ENCODE peak calls at places on chromosomes 6 and 20, in five cellular contexts. One of them, this sample, is unnamed. For H3K4me1, the result is how much of the 10 kb centered on the place peaks cover.

GRCh38 chr6:47146426-47147174 is 104.5 kb upstream of the ADGRF1 start:
- DNase-seq in CD8-positive, alpha-beta T cell: no peak
- DNase-seq in pancreas: no peak
- DNase-seq in fibroblast of lung: peak
- DNase-seq in esophagus squamous epithelium: no peak
- DNase-seq in this sample: no peak

GRCh38 chr6:16476861-16477260 is 238.5 kb downstream of the GMPR start:
- DNase-seq in CD8-positive, alpha-beta T cell: no peak
- DNase-seq in pancreas: no peak
- DNase-seq in fibroblast of lung: no peak
- DNase-seq in esophagus squamous epithelium: no peak
- DNase-seq in this sample: no peak

GRCh38 chr6:33702345-33702977 is 9.0 kb downstream of the UQCC2 start:
- DNase-seq in CD8-positive, alpha-beta T cell: no peak
- DNase-seq in pancreas: peak
- DNase-seq in fibroblast of lung: peak
- DNase-seq in esophagus squamous epithelium: no peak
- DNase-seq in this sample: no peak

GRCh38 chr6:34459899-34460593 is 5.8 kb upstream of the PACSIN1 start:
- DNase-seq in CD8-positive, alpha-beta T cell: peak
- DNase-seq in pancreas: peak
- DNase-seq in fibroblast of lung: peak
- DNase-seq in esophagus squamous epithelium: no peak
- DNase-seq in this sample: no peak

GRCh38 chr6:136539967-136540366 is 10.3 kb downstream of the MAP7 start:
- DNase-seq in CD8-positive, alpha-beta T cell: no peak
- DNase-seq in pancreas: no peak
- DNase-seq in fibroblast of lung: no peak
- DNase-seq in esophagus squamous epithelium: no peak
- DNase-seq in this sample: no peak

GRCh38 chr6:148203970-148204369 is 138.7 kb upstream of the SASH1 start:
- DNase-seq in CD8-positive, alpha-beta T cell: peak
- DNase-seq in pancreas: no peak
- DNase-seq in fibroblast of lung: peak
- DNase-seq in esophagus squamous epithelium: no peak
- DNase-seq in this sample: no peak

GRCh38 chr6:129475477-129476247 is 234.3 kb downstream of the ARHGAP18 start:
- DNase-seq in CD8-positive, alpha-beta T cell: no peak
- DNase-seq in pancreas: no peak
- DNase-seq in fibroblast of lung: no peak
- DNase-seq in esophagus squamous epithelium: no peak
- DNase-seq in this sample: no peak

GRCh38 chr20:57870597-57871236 is 160.9 kb upstream of the PMEPA1 start:
- DNase-seq in CD8-positive, alpha-beta T cell: no peak
- DNase-seq in pancreas: no peak
- DNase-seq in fibroblast of lung: no peak
- DNase-seq in esophagus squamous epithelium: no peak
- DNase-seq in this sample: no peak

GRCh38 chr20:33790571-33790970 is 20.6 kb upstream of the CHMP4B start:
- DNase-seq in CD8-positive, alpha-beta T cell: no peak
- DNase-seq in pancreas: peak
- DNase-seq in fibroblast of lung: no peak
- DNase-seq in esophagus squamous epithelium: no peak
- DNase-seq in this sample: no peak

GRCh38 chr6:38137609-38138008 is 318.1 kb downstream of the ZFAND3 start:
- DNase-seq in CD8-positive, alpha-beta T cell: no peak
- DNase-seq in pancreas: no peak
- DNase-seq in fibroblast of lung: no peak
- DNase-seq in esophagus squamous epithelium: no peak
- DNase-seq in this sample: no peak

GRCh38 chr6:111096246-111096645 is 8.9 kb downstream of the SLC16A10 start:
- DNase-seq in CD8-positive, alpha-beta T cell: peak
- DNase-seq in pancreas: peak
- DNase-seq in fibroblast of lung: no peak
- DNase-seq in esophagus squamous epithelium: no peak
- DNase-seq in this sample: no peak

GRCh38 chr6:84249724-84250123 is 22.3 kb upstream of the CEP162 start:
- DNase-seq in CD8-positive, alpha-beta T cell: no peak
- DNase-seq in pancreas: no peak
- DNase-seq in fibroblast of lung: no peak
- DNase-seq in esophagus squamous epithelium: no peak
- DNase-seq in this sample: no peak

GRCh38 chr20:33166533-33167113 is 1.3 kb upstream of the BPIFA2 start:
- DNase-seq in CD8-positive, alpha-beta T cell: no peak
- DNase-seq in pancreas: no peak
- DNase-seq in fibroblast of lung: no peak
- DNase-seq in esophagus squamous epithelium: no peak
- DNase-seq in this sample: no peak

GRCh38 chr20:46056970-46057855 is 28.2 kb downstream of the SLC12A5 start:
- DNase-seq in CD8-positive, alpha-beta T cell: no peak
- DNase-seq in pancreas: peak
- DNase-seq in fibroblast of lung: peak
- DNase-seq in esophagus squamous epithelium: no peak
- DNase-seq in this sample: peak

GRCh38 chr20:36950432-36951197 is 893 bp downstream of the SAMHD1 start:
- DNase-seq in CD8-positive, alpha-beta T cell: peak
- DNase-seq in pancreas: peak
- DNase-seq in fibroblast of lung: peak
- DNase-seq in esophagus squamous epithelium: no peak
- DNase-seq in this sample: no peak

GRCh38 chr6:3363296-3364025 is 93.4 kb downstream of the SLC22A23 start:
- DNase-seq in CD8-positive, alpha-beta T cell: no peak
- DNase-seq in pancreas: peak
- DNase-seq in fibroblast of lung: no peak
- DNase-seq in esophagus squamous epithelium: no peak
- DNase-seq in this sample: no peak

GRCh38 chr6:14951704-14952103 is 294.2 kb upstream of the JARID2 start:
- DNase-seq in CD8-positive, alpha-beta T cell: no peak
- DNase-seq in pancreas: no peak
- DNase-seq in fibroblast of lung: no peak
- DNase-seq in esophagus squamous epithelium: no peak
- DNase-seq in this sample: no peak

DNA sequence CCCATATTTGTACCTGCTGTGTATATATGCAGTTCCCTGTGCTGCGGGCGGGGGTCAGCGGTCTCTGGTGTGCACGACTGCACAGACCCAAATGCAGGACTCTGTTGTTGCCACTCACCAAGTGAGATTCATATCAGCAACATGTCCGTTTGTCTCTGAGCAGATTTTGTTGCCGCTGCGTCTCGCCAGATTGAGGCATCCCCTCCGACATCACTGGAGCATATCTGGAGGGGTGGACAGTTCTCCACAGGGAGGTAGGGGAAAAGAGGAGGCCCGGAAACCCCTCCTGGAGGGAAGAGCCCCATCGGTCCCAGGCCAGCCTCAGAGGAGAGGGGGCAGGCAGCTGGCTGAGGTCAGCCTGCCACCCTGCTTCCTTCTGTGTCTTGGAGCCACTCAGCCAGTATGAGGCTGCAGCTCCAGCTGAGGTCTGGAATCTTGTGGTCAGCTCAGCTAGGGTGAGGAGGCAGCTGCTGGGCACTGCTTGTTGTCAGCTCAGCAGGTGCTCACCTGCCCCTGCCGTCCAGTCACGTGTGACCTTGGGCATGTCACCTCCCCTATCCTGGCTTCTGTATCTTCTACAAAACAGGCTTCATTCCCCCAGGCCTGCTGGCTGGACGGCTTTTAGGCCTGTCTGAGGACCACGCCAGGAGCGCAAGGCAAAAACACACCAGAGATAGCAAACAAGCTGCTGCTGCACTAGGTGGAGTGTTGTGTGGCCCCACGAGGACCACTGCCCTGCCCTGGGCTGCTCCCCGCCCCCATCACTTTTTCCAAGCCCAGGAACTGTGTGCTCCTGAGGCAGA is 47.1 kb downstream of the HNF4A start:
- DNase-seq in CD8-positive, alpha-beta T cell: no peak
- DNase-seq in pancreas: no peak
- DNase-seq in fibroblast of lung: peak
- DNase-seq in esophagus squamous epithelium: no peak
- DNase-seq in this sample: no peak
- H3K27ac ChIP-seq in CD8-positive, alpha-beta T cell: no peak
- H3K27ac ChIP-seq in pancreas: no peak
- H3K27ac ChIP-seq in fibroblast of lung: no peak
- H3K27ac ChIP-seq in esophagus squamous epithelium: no peak
- H3K27ac ChIP-seq in this sample: no peak

GRCh38 chr6:35610830-35611229 is 77.9 kb downstream of the FKBP5 start:
- DNase-seq in CD8-positive, alpha-beta T cell: no peak
- DNase-seq in pancreas: no peak
- DNase-seq in fibroblast of lung: no peak
- DNase-seq in esophagus squamous epithelium: no peak
- DNase-seq in this sample: no peak
- H3K4me1 ChIP-seq in CD8-positive, alpha-beta T cell: half or more
- H3K4me1 ChIP-seq in pancreas: under half
- H3K4me1 ChIP-seq in fibroblast of lung: under half
- H3K4me1 ChIP-seq in esophagus squamous epithelium: under half
- H3K4me1 ChIP-seq in this sample: under half

GRCh38 chr6:10529231-10529801 is 8.2 kb downstream of the GCNT2 start:
- DNase-seq in CD8-positive, alpha-beta T cell: no peak
- DNase-seq in pancreas: peak
- DNase-seq in fibroblast of lung: peak
- DNase-seq in esophagus squamous epithelium: no peak
- DNase-seq in this sample: no peak
- H3K4me3 ChIP-seq in CD8-positive, alpha-beta T cell: peak
- H3K4me3 ChIP-seq in pancreas: peak
- H3K4me3 ChIP-seq in fibroblast of lung: no peak
- H3K4me3 ChIP-seq in esophagus squamous epithelium: no peak
- H3K4me3 ChIP-seq in this sample: peak

DNA sequence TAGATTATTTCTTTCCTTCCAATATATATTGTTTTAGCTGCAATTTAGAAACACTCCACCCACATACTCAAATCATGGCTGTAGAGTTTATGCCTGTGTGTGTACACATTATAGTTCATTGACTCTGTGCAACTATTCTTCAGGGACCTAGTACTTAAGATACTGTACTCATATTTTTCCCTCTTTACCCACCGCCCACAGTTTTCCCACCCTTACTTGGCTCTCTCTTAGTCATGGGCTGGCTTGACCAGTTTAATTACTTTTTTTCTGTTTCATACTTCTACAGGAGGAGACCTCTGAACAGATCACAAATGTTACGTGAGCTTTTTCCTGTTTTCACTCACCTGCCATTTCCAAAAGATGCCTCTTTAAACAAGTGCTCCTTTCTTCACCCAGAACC is 30.4 kb downstream of the C6orf89 start:
- DNase-seq in CD8-positive, alpha-beta T cell: no peak
- DNase-seq in pancreas: no peak
- DNase-seq in fibroblast of lung: peak
- DNase-seq in esophagus squamous epithelium: no peak
- DNase-seq in this sample: no peak
- H3K27ac ChIP-seq in CD8-positive, alpha-beta T cell: no peak
- H3K27ac ChIP-seq in pancreas: no peak
- H3K27ac ChIP-seq in fibroblast of lung: no peak
- H3K27ac ChIP-seq in esophagus squamous epithelium: no peak
- H3K27ac ChIP-seq in this sample: no peak

DNA sequence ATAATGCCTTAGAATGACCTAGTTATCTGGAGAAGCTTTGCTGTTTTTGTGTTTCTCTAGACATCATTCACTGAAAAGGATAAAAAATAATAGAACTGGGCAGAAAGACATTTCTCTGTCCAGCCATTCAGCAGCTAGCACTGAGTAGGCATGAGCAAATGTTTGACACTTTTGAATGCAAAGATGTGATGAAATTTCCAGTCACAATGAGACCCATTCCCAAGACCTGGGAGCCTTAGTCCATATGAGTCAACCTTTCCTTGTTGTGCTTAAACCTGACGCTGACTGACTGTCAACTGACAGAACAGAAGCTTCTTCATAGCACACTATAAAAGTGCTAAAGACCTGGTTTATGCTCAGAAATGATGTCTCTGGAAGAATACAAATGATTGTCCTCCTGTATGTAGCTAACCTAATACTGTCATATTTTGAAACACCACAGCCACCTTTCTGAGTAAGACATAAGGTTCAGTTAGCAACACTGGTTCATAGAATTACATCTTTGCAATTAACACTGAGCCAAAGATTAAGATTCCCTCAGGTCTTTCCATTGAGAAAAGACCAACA is 17.1 kb downstream of the RALGAPA2 start:
- DNase-seq in CD8-positive, alpha-beta T cell: no peak
- DNase-seq in pancreas: no peak
- DNase-seq in fibroblast of lung: no peak
- DNase-seq in esophagus squamous epithelium: no peak
- DNase-seq in this sample: no peak
- H3K4me1 ChIP-seq in CD8-positive, alpha-beta T cell: under half
- H3K4me1 ChIP-seq in pancreas: under half
- H3K4me1 ChIP-seq in fibroblast of lung: under half
- H3K4me1 ChIP-seq in esophagus squamous epithelium: under half
- H3K4me1 ChIP-seq in this sample: under half

GRCh38 chr20:63283397-63284082 is 9.4 kb upstream of the COL20A1 start:
- DNase-seq in CD8-positive, alpha-beta T cell: no peak
- DNase-seq in pancreas: no peak
- DNase-seq in fibroblast of lung: no peak
- DNase-seq in esophagus squamous epithelium: no peak
- DNase-seq in this sample: peak
- H3K4me3 ChIP-seq in CD8-positive, alpha-beta T cell: no peak
- H3K4me3 ChIP-seq in pancreas: no peak
- H3K4me3 ChIP-seq in fibroblast of lung: no peak
- H3K4me3 ChIP-seq in esophagus squamous epithelium: no peak
- H3K4me3 ChIP-seq in this sample: no peak

GRCh38 chr6:74519172-74519571 is 686.7 kb downstream of the COL12A1 start:
- DNase-seq in CD8-positive, alpha-beta T cell: no peak
- DNase-seq in pancreas: no peak
- DNase-seq in fibroblast of lung: peak
- DNase-seq in esophagus squamous epithelium: no peak
- DNase-seq in this sample: no peak
- H3K27ac ChIP-seq in CD8-positive, alpha-beta T cell: no peak
- H3K27ac ChIP-seq in pancreas: no peak
- H3K27ac ChIP-seq in fibroblast of lung: no peak
- H3K27ac ChIP-seq in esophagus squamous epithelium: no peak
- H3K27ac ChIP-seq in this sample: no peak

This sample was measured in right cardiac atrium.